ENCODE peak calls at places on chromosome 21, in seven cellular contexts. Q, X, I, B, T, W and J are unnamed samples. For H3K4me1, the result is how much of the 10 kb centered on the place peaks cover.

GRCh38 chr21:34779860-34780259 is 111.1 kb downstream of the CLIC6 start:
- DNase-seq in Q (no peak), X (no peak), I (no peak), B (no peak), T (no peak), W (no peak), J (no peak)

GRCh38 chr21:31726407-31726806 is 5.5 kb downstream of the SCAF4 start:
- DNase-seq in Q (no peak), X (no peak), I (no peak), B (no peak), T (no peak), W (no peak), J (no peak)

GRCh38 chr21:37087188-37087587 is 14.1 kb downstream of the TTC3 start:
- DNase-seq in Q (peak), X (peak), I (peak), B (no peak), T (no peak), W (no peak), J (no peak)

GRCh38 chr21:39180429-39181019 is 2.7 kb downstream of the PSMG1 start:
- DNase-seq in Q (no peak), X (no peak), I (no peak), B (no peak), T (no peak), W (no peak), J (no peak)

GRCh38 chr21:36960676-36961284 is 5.7 kb downstream of the HLCS start:
- DNase-seq in Q (no peak), X (no peak), I (no peak), B (no peak), T (no peak), W (no peak), J (no peak)

GRCh38 chr21:36806103-36806502 is 107.2 kb downstream of the SIM2 start:
- DNase-seq in Q (peak), X (no peak), I (peak), B (no peak), T (no peak), W (no peak), J (no peak)

GRCh38 chr21:16794944-16795343 is 717.9 kb upstream of the CXADR start:
- DNase-seq in Q (peak), X (no peak), I (peak), B (peak), T (no peak), W (no peak), J (no peak)

GRCh38 chr21:15023782-15024181 is 41.0 kb downstream of the NRIP1 start:
- DNase-seq in Q (peak), X (no peak), I (peak), B (no peak), T (no peak), W (no peak), J (no peak)

GRCh38 chr21:31755027-31755426 is 23.1 kb upstream of the SCAF4 start:
- DNase-seq in Q (no peak), X (no peak), I (no peak), B (no peak), T (no peak), W (no peak), J (no peak)

GRCh38 chr21:44751799-44752636 is 40.6 kb upstream of the TSPEAR start:
- DNase-seq in Q (no peak), X (no peak), I (no peak), B (no peak), T (no peak), W (no peak), J (no peak)

GRCh38 chr21:35812679-35813078 is 247.6 kb downstream of the SETD4 start:
- DNase-seq in Q (no peak), X (no peak), I (no peak), B (no peak), T (no peak), W (no peak), J (no peak)

GRCh38 chr21:44085491-44086321 is 21.5 kb upstream of the PWP2 start:
- DNase-seq in Q (no peak), X (no peak), I (no peak), B (no peak), T (no peak), W (no peak), J (peak)

GRCh38 chr21:35705888-35706287 is 354.4 kb downstream of the SETD4 start:
- DNase-seq in Q (no peak), X (no peak), I (no peak), B (no peak), T (no peak), W (no peak), J (no peak)

GRCh38 chr21:29300547-29301138 is 1.9 kb downstream of the BACH1 start:
- DNase-seq in Q (peak), X (no peak), I (peak), B (no peak), T (peak), W (no peak), J (no peak)

GRCh38 chr21:45004481-45005263 is 64.8 kb downstream of the SLX9 start:
- DNase-seq in Q (peak), X (no peak), I (peak), B (no peak), T (no peak), W (no peak), J (peak)

GRCh38 chr21:44658913-44659595 is 1.3 kb downstream of the KRTAP12-3 start:
- DNase-seq in Q (no peak), X (no peak), I (no peak), B (no peak), T (no peak), W (no peak), J (no peak)

GRCh38 chr21:39681845-39682244 is 63.1 kb upstream of the IGSF5 start:
- DNase-seq in Q (peak), X (no peak), I (peak), B (no peak), T (no peak), W (no peak), J (no peak)

GRCh38 chr21:33121715-33122475 is 52.0 kb downstream of the OLIG1 start:
- DNase-seq in Q (peak), X (no peak), I (peak), B (no peak), T (no peak), W (no peak), J (no peak)

DNA sequence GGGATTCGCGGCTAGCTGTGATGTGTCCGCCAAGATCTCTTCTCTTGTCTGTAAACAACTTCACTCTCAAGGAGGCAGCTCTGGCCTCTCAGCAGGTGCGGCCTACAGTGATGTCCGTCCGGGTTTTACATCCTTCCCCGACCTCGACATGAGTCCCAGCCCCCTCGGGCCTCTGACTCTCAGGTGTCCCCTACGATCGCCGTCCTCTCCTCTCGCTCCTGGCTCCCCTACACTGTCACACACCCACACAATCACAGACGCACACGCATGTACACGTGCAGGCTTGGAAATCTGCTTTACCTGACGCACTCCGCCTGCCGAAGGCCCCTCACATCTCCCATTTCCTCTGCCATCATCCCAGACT is 797 bp upstream of the RSPH1 start:
- DNase-seq in Q (no peak), X (peak), I (no peak), B (no peak), T (peak), W (peak), J (no peak)
- H3K4me3 ChIP-seq in Q (peak), X (peak), I (peak), B (peak), T (peak), W (peak), J (peak)

GRCh38 chr21:42495765-42496119 is 282 bp downstream of the RSPH1 start:
- DNase-seq in Q (no peak), X (no peak), I (peak), B (no peak), T (no peak), W (no peak), J (no peak)
- H3K27ac ChIP-seq in Q (peak), X (no peak), I (no peak), B (peak), T (peak), W (no peak), J (no peak)

GRCh38 chr21:42312626-42313104 is 2.5 kb downstream of the TFF3 start:
- DNase-seq in Q (no peak), X (no peak), I (no peak), B (no peak), T (no peak), W (no peak), J (no peak)
- H3K4me1 ChIP-seq in Q (under half), X (under half), I (under half), B (under half), T (under half), W (under half), J (under half)

DNA sequence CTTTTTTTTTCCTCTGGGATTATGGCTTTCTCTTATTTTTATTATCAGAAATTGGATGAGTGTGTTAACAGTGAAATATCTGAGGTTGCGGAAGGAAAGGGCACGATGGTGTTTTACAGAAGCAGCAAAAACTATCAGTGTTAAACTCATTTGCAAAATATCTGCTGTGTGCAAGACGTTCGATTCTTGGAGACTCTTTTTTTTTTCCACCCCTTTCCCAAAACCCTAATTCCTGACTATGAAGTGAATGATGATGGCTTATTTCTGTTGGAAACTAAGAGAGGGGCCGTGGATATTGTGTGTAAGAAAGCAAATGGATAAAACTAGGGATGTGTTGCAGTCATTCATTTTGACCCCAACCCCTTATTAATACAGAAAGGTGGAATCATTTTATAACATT is 677 bp downstream of the NCAM2 start:
- DNase-seq in Q (no peak), X (no peak), I (no peak), B (no peak), T (no peak), W (no peak), J (no peak)
- H3K4me3 ChIP-seq in Q (peak), X (peak), I (peak), B (peak), T (no peak), W (peak), J (peak)

DNA sequence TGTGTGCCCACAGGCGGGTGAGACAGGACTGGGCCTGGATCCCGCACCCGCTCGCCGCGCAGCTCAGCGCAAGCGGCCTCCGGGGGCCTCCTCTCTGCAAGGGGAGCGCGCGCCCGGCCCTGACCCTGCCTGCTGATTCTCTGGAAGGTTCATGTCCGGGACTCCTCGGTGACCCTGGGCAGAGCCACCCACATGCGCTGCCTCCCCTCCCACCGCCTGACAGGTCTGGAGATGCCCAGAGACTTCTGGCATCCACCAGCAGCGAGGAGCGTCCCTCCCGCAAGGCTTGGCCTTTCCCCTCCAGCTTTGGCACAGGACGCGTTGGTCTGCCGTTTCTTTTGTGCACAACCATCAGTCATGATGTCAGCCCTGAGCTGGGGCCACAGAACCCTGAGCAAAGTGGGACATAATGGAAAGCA is 42.0 kb upstream of the COL6A2 start:
- DNase-seq in Q (peak), X (no peak), I (peak), B (no peak), T (no peak), W (no peak), J (peak)
- H3K27ac ChIP-seq in Q (peak), X (no peak), I (peak), B (no peak), T (no peak), W (peak), J (peak)